ENCODE peak calls at places on chromosomes 11 and 22, in seven cellular contexts. F, L, C, E, V, Y and M are unnamed samples.
A peak's percentile ranks its signal among the peaks of the same experiment; 100 is the strongest.

GRCh38 chr11:10298342-10298741 is 4.3 kb upstream of the SBF2 start:
- DNase-seq in F (no peak), L (peak; percentile 17), C (no peak), E (peak; percentile 7), V (no peak), Y (peak; percentile 47), M (no peak)

GRCh38 chr11:102476812-102477211 is 24.2 kb upstream of the TMEM123 start:
- DNase-seq in F (peak; percentile 66), L (no peak), C (peak; percentile 86), E (peak; percentile 5), V (no peak), Y (no peak), M (peak; percentile 39)

GRCh38 chr11:69905611-69906452 is 86.6 kb upstream of the FGF3 start:
- DNase-seq in F (no peak), L (no peak), C (peak; percentile 76), E (no peak), V (no peak), Y (no peak), M (no peak)

GRCh38 chr11:126186031-126186698 is 25.3 kb downstream of the RPUSD4 start:
- DNase-seq in F (no peak), L (peak; percentile 41), C (no peak), E (no peak), V (no peak), Y (peak; percentile 56), M (no peak)

GRCh38 chr22:38196791-38197429 is 4.9 kb upstream of the MAFF start:
- DNase-seq in F (no peak), L (no peak), C (peak; percentile 59), E (no peak), V (no peak), Y (no peak), M (no peak)

GRCh38 chr11:64251986-64252837 is 882 bp downstream of the PLCB3 start:
- DNase-seq in F (no peak), L (peak; percentile 95), C (peak; percentile 91), E (no peak), V (no peak), Y (peak; percentile 79), M (peak; percentile 66)

GRCh38 chr11:69852051-69852450 is 32.8 kb upstream of the FGF3 start:
- DNase-seq in F (no peak), L (no peak), C (no peak), E (no peak), V (no peak), Y (no peak), M (no peak)

GRCh38 chr11:58525037-58525614 is 17.2 kb upstream of the OR5B21 start:
- DNase-seq in F (no peak), L (no peak), C (peak; percentile 16), E (peak; percentile 4), V (no peak), Y (no peak), M (no peak)

GRCh38 chr11:12019337-12019736 is 10.9 kb upstream of the DKK3 start:
- DNase-seq in F (no peak), L (no peak), C (no peak), E (no peak), V (no peak), Y (peak; percentile 52), M (no peak)

GRCh38 chr11:131748146-131749050 is 378.0 kb downstream of the NTM start:
- DNase-seq in F (peak; percentile 27), L (peak; percentile 63), C (peak; percentile 59), E (no peak), V (no peak), Y (peak; percentile 78), M (peak; percentile 43)

GRCh38 chr11:70568504-70569172 is 170.3 kb downstream of the CTTN start:
- DNase-seq in F (no peak), L (peak; percentile 96), C (peak; percentile 69), E (no peak), V (no peak), Y (peak; percentile 91), M (no peak)

GRCh38 chr11:5992604-5993251 is 5.9 kb upstream of the OR52L1 start:
- DNase-seq in F (no peak), L (peak; percentile 67), C (peak; percentile 5), E (no peak), V (no peak), Y (peak; percentile 48), M (no peak)

GRCh38 chr11:27451528-27451927 is 21.1 kb downstream of the LGR4 start:
- DNase-seq in F (no peak), L (no peak), C (no peak), E (no peak), V (no peak), Y (peak; percentile 40), M (no peak)

GRCh38 chr11:46896719-46897406 is 21.5 kb downstream of the LRP4 start:
- DNase-seq in F (no peak), L (peak; percentile 67), C (peak; percentile 54), E (no peak), V (no peak), Y (no peak), M (no peak)

GRCh38 chr11:14980854-14981253 is 8.7 kb upstream of the CALCA start:
- DNase-seq in F (no peak), L (no peak), C (no peak), E (no peak), V (no peak), Y (peak; percentile 82), M (no peak)

GRCh38 chr11:122045181-122045586 is 70.8 kb downstream of the BLID start:
- DNase-seq in F (no peak), L (no peak), C (no peak), E (no peak), V (no peak), Y (peak; percentile 40), M (no peak)

GRCh38 chr11:34938621-34939020 is 22.2 kb downstream of the PDHX start:
- DNase-seq in F (no peak), L (no peak), C (no peak), E (no peak), V (no peak), Y (no peak), M (no peak)

GRCh38 chr11:22431074-22431473 is 92.9 kb downstream of the SLC17A6 start:
- DNase-seq in F (no peak), L (no peak), C (no peak), E (no peak), V (no peak), Y (no peak), M (no peak)

GRCh38 chr11:27201454-27202302 is 161.1 kb downstream of the BBOX1 start:
- DNase-seq in F (peak; percentile 85), L (no peak), C (peak; percentile 99), E (no peak), V (no peak), Y (peak; percentile 78), M (peak; percentile 59)

GRCh38 chr11:109783017-109783416 is 310.2 kb upstream of the ZC3H12C start:
- DNase-seq in F (no peak), L (no peak), C (no peak), E (no peak), V (no peak), Y (no peak), M (no peak)

GRCh38 chr22:44204937-44205712 is 24.4 kb downstream of the PARVG start:
- DNase-seq in F (no peak), L (peak; percentile 11), C (no peak), E (no peak), V (no peak), Y (no peak), M (no peak)

GRCh38 chr11:14052198-14052597 is 89.7 kb downstream of the SPON1 start:
- DNase-seq in F (no peak), L (no peak), C (no peak), E (no peak), V (no peak), Y (no peak), M (no peak)

GRCh38 chr22:30196141-30196866 is 50.3 kb downstream of the LIF start:
- DNase-seq in F (peak; percentile 83), L (peak; percentile 69), C (peak; percentile 46), E (no peak), V (no peak), Y (peak; percentile 84), M (peak; percentile 81)

GRCh38 chr11:132898676-132899075 is 633.6 kb downstream of the OPCML start:
- DNase-seq in F (no peak), L (no peak), C (no peak), E (no peak), V (no peak), Y (no peak), M (no peak)